ENCODE peak calls at places on chromosomes 12 and 14, in six cellular contexts. B, G, L, E, W and C are unnamed samples.

GRCh38 chr12:95830335-95831089 is 28.2 kb upstream of the SNRPF start:
- DNase-seq in W (no peak), L (no peak), B (no peak), E (no peak), G (no peak), C (no peak)

GRCh38 chr12:68538722-68539614 is 71.7 kb upstream of the RAP1B start:
- DNase-seq in L (peak), G (no peak), E (peak), B (peak), W (peak), C (peak)

GRCh38 chr14:98028156-98028555 is 1231.0 kb downstream of the VRK1 start:
- DNase-seq in B (no peak), W (no peak), G (no peak), E (no peak), L (no peak), C (no peak)

GRCh38 chr12:630656-631632 is 32.3 kb downstream of the NINJ2 start:
- DNase-seq in L (peak), W (peak), E (peak), B (peak), G (no peak), C (no peak)

GRCh38 chr14:103118663-103119404 is 4.4 kb upstream of the TNFAIP2 start:
- DNase-seq in G (no peak), E (no peak), B (no peak), L (no peak), W (no peak), C (no peak)

GRCh38 chr14:91360490-91361235 is 57.0 kb downstream of the CCDC88C start:
- DNase-seq in W (no peak), L (no peak), G (no peak), E (no peak), B (no peak), C (no peak)

GRCh38 chr12:13566286-13566685 is 369.8 kb downstream of the EMP1 start:
- DNase-seq in L (no peak), E (no peak), B (no peak), W (no peak), G (no peak), C (no peak)

GRCh38 chr12:3304436-3305135 is 186.4 kb upstream of the PRMT8 start:
- DNase-seq in L (no peak), G (peak), W (no peak), B (no peak), E (peak), C (peak)

GRCh38 chr12:120247621-120248030 is 17.9 kb downstream of the PXN start:
- DNase-seq in W (no peak), L (no peak), E (no peak), B (no peak), G (peak), C (no peak)

GRCh38 chr12:57090924-57091632 is 2.2 kb downstream of the NAB2 start:
- DNase-seq in W (no peak), G (no peak), E (no peak), L (no peak), B (no peak), C (no peak)

GRCh38 chr14:29584992-29585391 is 342.7 kb downstream of the PRKD1 start:
- DNase-seq in B (no peak), L (no peak), E (peak), G (peak), W (no peak), C (no peak)